ENCODE peak calls at places on chromosomes 2 and 18, in eight cellular contexts. H, F, P, X, B, M, Y and R are unnamed samples.

GRCh38 chr2:71860381-71860926 is 287.2 kb downstream of the CYP26B1 start:
- DNase-seq in M (no peak), F (no peak), P (no peak), Y (no peak), H (no peak), X (no peak), B (no peak), R (no peak)

GRCh38 chr18:48841381-48842258 is 109.1 kb downstream of the SMAD7 start:
- DNase-seq in B (no peak), H (no peak), M (peak), X (no peak), Y (peak), F (no peak), P (no peak), R (no peak)

GRCh38 chr2:26772064-26773001 is 8.2 kb downstream of the SLC35F6 start:
- DNase-seq in B (peak), F (peak), H (peak), Y (no peak), X (no peak), P (peak), M (peak), R (no peak)

GRCh38 chr18:23977709-23978483 is 36.7 kb upstream of the TTC39C start:
- DNase-seq in M (peak), X (peak), P (no peak), H (no peak), B (no peak), Y (no peak), F (no peak), R (no peak)

GRCh38 chr2:177169810-177170514 is 42.6 kb upstream of the HNRNPA3 start:
- DNase-seq in P (no peak), B (no peak), H (no peak), M (no peak), X (peak), F (no peak), Y (no peak), R (no peak)

GRCh38 chr2:46460241-46460921 is 19.0 kb upstream of the TMEM247 start:
- DNase-seq in F (no peak), P (no peak), B (peak), Y (no peak), X (no peak), M (no peak), H (peak), R (no peak)

GRCh38 chr18:44536041-44536440 is 144.6 kb upstream of the SETBP1 start:
- DNase-seq in M (no peak), F (peak), P (no peak), H (no peak), B (no peak), X (no peak), Y (no peak), R (peak)

GRCh38 chr2:239674981-239675855 is 274.4 kb upstream of the HDAC4 start:
- DNase-seq in H (no peak), F (no peak), B (peak), P (peak), M (no peak), X (no peak), Y (no peak), R (no peak)

GRCh38 chr2:159410276-159410675 is 123.8 kb upstream of the WDSUB1 start:
- DNase-seq in X (no peak), H (no peak), Y (peak), B (no peak), M (no peak), P (no peak), F (no peak), R (no peak)

GRCh38 chr2:225894240-225894980 is 494.9 kb downstream of the NYAP2 start:
- DNase-seq in M (no peak), X (no peak), P (no peak), Y (peak), F (peak), H (no peak), B (no peak), R (peak)

GRCh38 chr2:240557808-240558207 is at the start of gene ANKMY1:
- DNase-seq in X (no peak), Y (peak), B (peak), M (no peak), H (peak), F (peak), P (peak), R (no peak)

GRCh38 chr2:104250635-104251034 is 603.3 kb upstream of the POU3F3 start:
- DNase-seq in M (no peak), P (no peak), F (no peak), B (no peak), X (no peak), H (no peak), Y (no peak), R (no peak)

GRCh38 chr2:149732730-149733290 is 145.2 kb upstream of the MMADHC start:
- DNase-seq in H (no peak), Y (no peak), B (no peak), M (no peak), F (no peak), X (no peak), P (no peak), R (no peak)

GRCh38 chr2:190467575-190468083 is 59.5 kb downstream of the MFSD6 start:
- DNase-seq in H (no peak), X (peak), P (no peak), F (no peak), M (no peak), Y (no peak), B (no peak), R (no peak)

GRCh38 chr2:126437016-126437415 is 218.9 kb upstream of the GYPC start:
- DNase-seq in P (no peak), H (no peak), B (no peak), M (no peak), Y (no peak), X (no peak), F (no peak), R (no peak)

GRCh38 chr2:238403632-238404405 is 22.9 kb upstream of the ASB1 start:
- DNase-seq in H (no peak), F (no peak), P (no peak), M (no peak), X (peak), B (no peak), Y (no peak), R (no peak)

GRCh38 chr18:27839141-27839540 is 337.8 kb downstream of the CDH2 start:
- DNase-seq in X (no peak), B (no peak), P (no peak), Y (peak), F (no peak), H (no peak), M (no peak), R (peak)

GRCh38 chr2:121303531-121304263 is 18.7 kb upstream of the TFCP2L1 start:
- DNase-seq in B (no peak), Y (no peak), H (no peak), M (no peak), F (no peak), P (no peak), X (no peak), R (no peak)

GRCh38 chr2:62304429-62305417 is 108.8 kb downstream of the B3GNT2 start:
- DNase-seq in H (no peak), P (peak), X (peak), M (peak), Y (peak), B (no peak), F (no peak), R (peak)

GRCh38 chr2:159164457-159164894 is 122.0 kb downstream of the WDSUB1 start:
- DNase-seq in B (no peak), M (no peak), P (no peak), X (no peak), F (no peak), Y (no peak), H (no peak), R (no peak)

GRCh38 chr2:201021914-201022313 is 49.6 kb downstream of the HYCC2 start:
- DNase-seq in B (no peak), F (no peak), M (no peak), P (no peak), Y (no peak), H (no peak), X (no peak), R (no peak)

GRCh38 chr2:62661263-62661635 is 44.3 kb upstream of the EHBP1 start:
- DNase-seq in M (no peak), B (no peak), Y (no peak), F (no peak), H (no peak), P (no peak), X (peak), R (no peak)

GRCh38 chr2:169977510-169977909 is 150.3 kb downstream of the UBR3 start:
- DNase-seq in P (no peak), X (no peak), Y (no peak), M (peak), H (no peak), F (no peak), B (no peak), R (no peak)

GRCh38 chr2:47211497-47212011 is 56.4 kb upstream of the STPG4 start:
- DNase-seq in P (no peak), M (no peak), F (no peak), H (no peak), X (no peak), Y (no peak), B (no peak), R (no peak)

GRCh38 chr2:43448011-43448821 is 147.6 kb downstream of the THADA start:
- DNase-seq in F (no peak), P (no peak), X (no peak), B (no peak), M (no peak), H (no peak), Y (peak), R (no peak)

GRCh38 chr2:3469486-3469885 is 49.8 kb downstream of the ADI1 start:
- DNase-seq in M (no peak), P (no peak), X (no peak), Y (no peak), B (no peak), H (no peak), F (no peak), R (no peak)

GRCh38 chr2:200585730-200586643 is at the start of gene AOX1:
- DNase-seq in H (no peak), B (peak), P (peak), Y (peak), F (peak), X (no peak), M (no peak), R (peak)

GRCh38 chr2:38672445-38673364 is 6.8 kb downstream of the GALM start:
- DNase-seq in M (no peak), H (no peak), B (peak), P (no peak), X (no peak), Y (no peak), F (no peak), R (no peak)

GRCh38 chr18:22229456-22230124 is 60.2 kb downstream of the GATA6 start:
- DNase-seq in B (no peak), X (no peak), H (no peak), Y (no peak), M (no peak), P (no peak), F (no peak), R (no peak)